ENCODE peak calls at places on chromosomes 3 and 15, in seven cellular contexts. Y is SK-N-SH, U is HCT116, Q is HepG2, W is GM12878, A is K562, X is H1. F is an unnamed sample.
A peak's percentile ranks its signal among the peaks of the same experiment; 100 is the strongest.

GRCh38 chr15:39054128-39054732 is 489.6 kb upstream of the RASGRP1 start:
- DNase-seq in Y (no peak), U (no peak), Q (no peak), W (no peak), A (no peak), X (no peak), F (no peak)

GRCh38 chr3:25831578-25831977 is 41.7 kb downstream of the OXSM start:
- DNase-seq in Y (peak; percentile 14), U (peak; percentile 31), Q (no peak), W (no peak), A (peak; percentile 11), X (no peak), F (no peak)

GRCh38 chr15:94196536-94196935 is 34.8 kb upstream of the MCTP2 start:
- DNase-seq in Y (no peak), U (no peak), Q (no peak), W (no peak), A (no peak), X (no peak), F (no peak)

GRCh38 chr3:107284570-107284969 is 92.7 kb upstream of the CCDC54 start:
- DNase-seq in Y (no peak), U (no peak), Q (no peak), W (no peak), A (no peak), X (no peak), F (no peak)

GRCh38 chr3:100437879-100438622 is 36.7 kb downstream of the LNP1 start:
- DNase-seq in Y (no peak), U (no peak), Q (no peak), W (no peak), A (no peak), X (no peak), F (no peak)

GRCh38 chr3:63051920-63052319 is 176.7 kb upstream of the CADPS start:
- DNase-seq in Y (no peak), U (no peak), Q (no peak), W (no peak), A (no peak), X (no peak), F (no peak)

GRCh38 chr3:188338081-188338480 is 184.1 kb downstream of the LPP start:
- DNase-seq in Y (no peak), U (no peak), Q (no peak), W (no peak), A (no peak), X (no peak), F (no peak)

GRCh38 chr15:23038741-23039150 is 623 bp downstream of the TUBGCP5 start:
- DNase-seq in Y (no peak), U (no peak), Q (peak; percentile 24), W (no peak), A (peak; percentile 57), X (no peak), F (no peak)

GRCh38 chr3:31048143-31048542 is 153.7 kb upstream of the GADL1 start:
- DNase-seq in Y (no peak), U (no peak), Q (no peak), W (no peak), A (no peak), X (no peak), F (no peak)

GRCh38 chr3:24034464-24034863 is 89.4 kb downstream of the NR1D2 start:
- DNase-seq in Y (no peak), U (no peak), Q (no peak), W (no peak), A (no peak), X (no peak), F (no peak)

GRCh38 chr3:148008591-148008990 is 599.4 kb downstream of the ZIC1 start:
- DNase-seq in Y (no peak), U (no peak), Q (no peak), W (no peak), A (no peak), X (no peak), F (no peak)

GRCh38 chr15:89041507-89041906 is 46.7 kb upstream of the ABHD2 start:
- DNase-seq in Y (no peak), U (no peak), Q (no peak), W (no peak), A (no peak), X (no peak), F (no peak)

GRCh38 chr15:66097151-66098018 is 156.2 kb downstream of the MEGF11 start:
- DNase-seq in Y (no peak), U (no peak), Q (no peak), W (no peak), A (no peak), X (no peak), F (no peak)

GRCh38 chr15:31278056-31278445 is 48.6 kb upstream of the KLF13 start:
- DNase-seq in Y (peak; percentile 9), U (no peak), Q (no peak), W (no peak), A (no peak), X (peak; percentile 28), F (no peak)

GRCh38 chr3:185813205-185813604 is 11.6 kb downstream of the IGF2BP2 start:
- DNase-seq in Y (no peak), U (no peak), Q (no peak), W (no peak), A (no peak), X (no peak), F (no peak)

GRCh38 chr15:52284164-52284563 is 11.4 kb downstream of the MYO5C start:
- DNase-seq in Y (no peak), U (no peak), Q (no peak), W (no peak), A (no peak), X (no peak), F (no peak)

GRCh38 chr3:3232251-3232650 is 52.8 kb upstream of the CRBN start:
- DNase-seq in Y (no peak), U (no peak), Q (no peak), W (no peak), A (no peak), X (no peak), F (no peak)
- TF ChIP-seq SIN3A in Y (no peak), U (no peak), Q (no peak), W (no peak), A (no peak), X (no peak), F (no peak)

GRCh38 chr3:73549071-73549600 is 75.6 kb downstream of the PDZRN3 start:
- DNase-seq in Y (no peak), U (no peak), Q (no peak), W (no peak), A (no peak), X (no peak), F (no peak)
- H3K27me3 ChIP-seq in Y (no peaks in the 10 kb centered on the region), U (no peaks in the 10 kb centered on the region), Q (no peaks in the 10 kb centered on the region), W (no peaks in the 10 kb centered on the region), A (no peaks in the 10 kb centered on the region), X (no peaks in the 10 kb centered on the region), F (no peaks in the 10 kb centered on the region)

GRCh38 chr15:45435124-45435903 is 57.0 kb upstream of the GATM start:
- DNase-seq in Y (no peak), U (no peak), Q (no peak), W (no peak), A (no peak), X (no peak), F (no peak)

GRCh38 chr15:45429974-45430792 is 51.8 kb upstream of the GATM start:
- DNase-seq in Y (peak; percentile 51), U (no peak), Q (peak; percentile 22), W (no peak), A (peak; percentile 66), X (peak; percentile 98), F (peak; percentile 39)

GRCh38 chr15:45434168-45434567 is 55.8 kb upstream of the GATM start:
- DNase-seq in Y (no peak), U (no peak), Q (no peak), W (no peak), A (no peak), X (no peak), F (no peak)

GRCh38 chr15:45428491-45428890 is 50.1 kb upstream of the GATM start:
- DNase-seq in Y (no peak), U (no peak), Q (no peak), W (no peak), A (no peak), X (no peak), F (no peak)

DNA sequence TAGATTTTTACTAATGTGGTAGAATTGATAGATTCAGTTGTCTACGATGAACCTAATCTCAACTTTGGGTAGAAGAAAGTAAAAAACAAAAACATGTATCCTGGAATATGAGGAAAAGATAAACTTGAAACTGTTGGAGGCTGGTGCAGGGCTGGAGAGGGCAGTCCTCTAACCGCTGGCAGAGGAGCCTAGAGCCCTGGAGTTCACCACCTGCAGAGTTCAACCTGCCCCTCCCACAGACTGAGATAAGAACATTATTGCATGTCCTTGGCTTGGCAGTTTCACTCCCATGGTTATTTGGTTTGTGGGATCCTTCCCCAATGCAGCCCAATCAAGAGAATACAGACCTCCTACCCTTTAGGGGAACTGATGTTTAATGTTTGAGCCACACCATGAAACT is 53.2 kb upstream of the GATM start:
- DNase-seq in Y (no peak), U (no peak), Q (no peak), W (no peak), A (no peak), X (no peak), F (no peak)
- TF ChIP-seq SIN3A in Y (no peak), U (no peak), Q (no peak), W (no peak), A (no peak), X (no peak), F (no peak)

GRCh38 chr15:81021321-81021720 is 20.6 kb downstream of the TLNRD1 start:
- DNase-seq in Y (peak; percentile 14), U (no peak), Q (no peak), W (no peak), A (no peak), X (no peak), F (no peak)
- H3K27me3 ChIP-seq in Y (no peaks in the 10 kb centered on the region), U (no peaks in the 10 kb centered on the region), Q (peaks cover 1% of the 10 kb centered on the region), W (no peaks in the 10 kb centered on the region), A (no peaks in the 10 kb centered on the region), X (no peaks in the 10 kb centered on the region), F (no peaks in the 10 kb centered on the region)

GRCh38 chr3:13014755-13015285 is 58.4 kb downstream of the IQSEC1 start:
- DNase-seq in Y (no peak), U (no peak), Q (no peak), W (no peak), A (no peak), X (no peak), F (no peak)

GRCh38 chr3:13013151-13013561 is 60.1 kb downstream of the IQSEC1 start:
- DNase-seq in Y (no peak), U (no peak), Q (no peak), W (no peak), A (peak; percentile 79), X (no peak), F (no peak)

GRCh38 chr3:13015286-13016082 is 57.7 kb downstream of the IQSEC1 start:
- DNase-seq in Y (no peak), U (no peak), Q (no peak), W (no peak), A (no peak), X (no peak), F (no peak)

GRCh38 chr3:13013595-13013993 is 59.6 kb downstream of the IQSEC1 start:
- DNase-seq in Y (no peak), U (no peak), Q (no peak), W (no peak), A (no peak), X (no peak), F (no peak)

GRCh38 chr3:13013994-13014754 is 59.1 kb downstream of the IQSEC1 start:
- DNase-seq in Y (peak; percentile 50), U (no peak), Q (no peak), W (no peak), A (no peak), X (no peak), F (no peak)
- TF ChIP-seq SIN3A in Y (no peak), U (no peak), Q (no peak), W (no peak), A (no peak), X (no peak), F (no peak)